ENCODE peak calls at places on chromosomes 3 and 15, in nine cellular contexts. One of them, this sample, is unnamed.

GRCh38 chr3:172369590-172370259 is 78.5 kb downstream of the GHSR start:
- DNase-seq in breast epithelium: peak; percentile 43
- DNase-seq in sigmoid colon: no peak
- DNase-seq in uterus: no peak
- DNase-seq in tibial nerve: no peak
- DNase-seq in A549: no peak
- DNase-seq in lower leg skin: no peak
- DNase-seq in heart left ventricle: no peak
- DNase-seq in adrenal gland: no peak
- DNase-seq in this sample: no peak

GRCh38 chr3:177058647-177059046 is 138.6 kb downstream of the TBL1XR1 start:
- DNase-seq in tibial nerve: no peak
- DNase-seq in A549: no peak
- DNase-seq in adrenal gland: no peak
- DNase-seq in uterus: no peak
- DNase-seq in breast epithelium: no peak
- DNase-seq in heart left ventricle: no peak
- DNase-seq in lower leg skin: no peak
- DNase-seq in sigmoid colon: no peak
- DNase-seq in this sample: no peak

GRCh38 chr3:70000563-70001081 is 1.1 kb downstream of the SAMMSON start:
- DNase-seq in sigmoid colon: no peak
- DNase-seq in A549: no peak
- DNase-seq in uterus: no peak
- DNase-seq in heart left ventricle: no peak
- DNase-seq in tibial nerve: no peak
- DNase-seq in adrenal gland: no peak
- DNase-seq in breast epithelium: no peak
- DNase-seq in lower leg skin: no peak
- DNase-seq in this sample: no peak

GRCh38 chr15:50192926-50193595 is 11.1 kb downstream of the SLC27A2 start:
- DNase-seq in heart left ventricle: no peak
- DNase-seq in uterus: no peak
- DNase-seq in tibial nerve: no peak
- DNase-seq in breast epithelium: no peak
- DNase-seq in lower leg skin: peak; percentile 40
- DNase-seq in A549: no peak
- DNase-seq in adrenal gland: no peak
- DNase-seq in sigmoid colon: no peak
- DNase-seq in this sample: no peak

GRCh38 chr15:36883705-36884355 is 216.5 kb downstream of the MEIS2 start:
- DNase-seq in lower leg skin: peak; percentile 77
- DNase-seq in uterus: peak; percentile 94
- DNase-seq in A549: peak; percentile 72
- DNase-seq in heart left ventricle: peak; percentile 89
- DNase-seq in breast epithelium: peak; percentile 62
- DNase-seq in sigmoid colon: peak; percentile 96
- DNase-seq in adrenal gland: peak; percentile 87
- DNase-seq in tibial nerve: peak; percentile 88
- DNase-seq in this sample: peak; percentile 89

GRCh38 chr15:28094732-28095521 is 4.2 kb downstream of the OCA2 start:
- DNase-seq in heart left ventricle: no peak
- DNase-seq in breast epithelium: no peak
- DNase-seq in tibial nerve: no peak
- DNase-seq in sigmoid colon: peak; percentile 60
- DNase-seq in uterus: no peak
- DNase-seq in A549: no peak
- DNase-seq in adrenal gland: no peak
- DNase-seq in lower leg skin: no peak
- DNase-seq in this sample: no peak

GRCh38 chr15:39624806-39625205 is 43.9 kb downstream of the THBS1 start:
- DNase-seq in breast epithelium: peak; percentile 69
- DNase-seq in A549: no peak
- DNase-seq in tibial nerve: peak; percentile 46
- DNase-seq in uterus: peak; percentile 64
- DNase-seq in heart left ventricle: peak; percentile 72
- DNase-seq in adrenal gland: peak; percentile 67
- DNase-seq in lower leg skin: peak; percentile 45
- DNase-seq in sigmoid colon: peak; percentile 83
- DNase-seq in this sample: no peak

GRCh38 chr3:113546414-113546893 is 14.1 kb downstream of the SIDT1 start:
- DNase-seq in heart left ventricle: no peak
- DNase-seq in adrenal gland: no peak
- DNase-seq in A549: no peak
- DNase-seq in breast epithelium: no peak
- DNase-seq in tibial nerve: no peak
- DNase-seq in uterus: no peak
- DNase-seq in lower leg skin: no peak
- DNase-seq in sigmoid colon: no peak
- DNase-seq in this sample: no peak

DNA sequence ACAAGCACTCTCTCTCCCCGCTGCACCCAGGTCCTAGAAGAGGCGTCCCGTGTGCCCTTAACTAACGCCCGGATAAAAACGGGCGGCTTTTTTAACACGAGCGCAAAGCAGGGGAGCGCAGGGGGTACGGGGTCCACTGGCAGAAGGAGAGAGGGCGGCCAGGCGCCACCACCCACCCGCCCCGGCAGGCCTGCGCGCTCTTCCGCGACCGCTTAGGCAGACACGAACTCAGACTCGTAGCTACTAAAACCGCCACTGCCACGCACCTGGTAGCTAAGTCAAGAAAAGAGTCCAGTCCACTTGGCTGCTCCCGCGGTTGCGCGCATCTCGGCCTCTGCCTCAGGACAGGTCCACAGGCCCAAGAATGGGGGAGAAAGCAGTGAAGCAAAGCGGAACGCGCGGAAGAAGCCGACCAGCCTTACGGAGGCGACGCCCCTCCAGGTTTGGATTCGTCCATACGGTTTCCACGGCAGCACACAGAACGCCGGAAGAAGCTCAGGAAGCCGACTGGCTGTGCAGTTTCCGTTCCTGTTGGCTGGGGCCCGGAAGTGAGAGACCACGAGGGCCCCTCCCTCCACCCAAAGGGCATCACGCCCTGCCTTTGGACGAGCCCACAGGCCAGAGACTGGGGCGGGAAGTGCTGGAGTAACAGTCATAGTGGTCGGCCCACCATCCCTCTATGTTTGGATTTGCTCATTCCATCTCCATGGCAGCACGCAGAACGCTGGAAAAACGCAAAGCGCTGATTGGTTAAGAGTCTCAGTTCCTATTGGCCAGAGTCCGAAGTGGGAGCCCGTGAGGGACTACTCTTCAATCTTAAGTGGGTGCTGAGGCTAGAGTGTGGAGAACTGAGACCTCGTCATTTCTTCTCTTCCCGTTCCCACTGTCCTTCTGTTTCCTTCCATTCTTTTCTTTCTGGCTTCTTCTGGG is at the start of gene ULK4:
- DNase-seq in sigmoid colon: peak; percentile 99
- DNase-seq in tibial nerve: peak; percentile 93
- DNase-seq in uterus: peak; percentile 97
- DNase-seq in breast epithelium: peak; percentile 95
- DNase-seq in adrenal gland: peak; percentile 99
- DNase-seq in heart left ventricle: peak; percentile 97
- DNase-seq in lower leg skin: peak; percentile 97
- DNase-seq in A549: peak; percentile 78
- DNase-seq in this sample: peak; percentile 99
- TF ChIP-seq POLR2A in sigmoid colon: peak; percentile 7
- TF ChIP-seq POLR2A in tibial nerve: peak; percentile 40
- TF ChIP-seq POLR2A in uterus: peak; percentile 34
- TF ChIP-seq POLR2A in breast epithelium: no peak
- TF ChIP-seq POLR2A in adrenal gland: peak; percentile 72
- TF ChIP-seq POLR2A in heart left ventricle: peak; percentile 60
- TF ChIP-seq POLR2A in lower leg skin: no peak
- TF ChIP-seq POLR2A in A549: peak; percentile 37
- TF ChIP-seq POLR2A in this sample: peak; percentile 64

GRCh38 chr3:9794400-9794799 is 1.5 kb downstream of the ARPC4 start:
- DNase-seq in tibial nerve: no peak
- DNase-seq in lower leg skin: no peak
- DNase-seq in heart left ventricle: no peak
- DNase-seq in A549: no peak
- DNase-seq in breast epithelium: no peak
- DNase-seq in adrenal gland: no peak
- DNase-seq in uterus: no peak
- DNase-seq in sigmoid colon: no peak
- DNase-seq in this sample: no peak

GRCh38 chr3:9793161-9793781 is 389 bp downstream of the ARPC4 start:
- DNase-seq in tibial nerve: no peak
- DNase-seq in breast epithelium: no peak
- DNase-seq in lower leg skin: peak; percentile 46
- DNase-seq in sigmoid colon: no peak
- DNase-seq in adrenal gland: peak; percentile 48
- DNase-seq in A549: no peak
- DNase-seq in uterus: no peak
- DNase-seq in heart left ventricle: no peak
- DNase-seq in this sample: peak; percentile 70

GRCh38 chr3:9792405-9793160 is at the start of the genes ARPC4 and TADA3:
- DNase-seq in breast epithelium: peak; percentile 88
- DNase-seq in uterus: peak; percentile 93
- DNase-seq in tibial nerve: peak; percentile 87
- DNase-seq in A549: peak; percentile 94
- DNase-seq in sigmoid colon: peak; percentile 96
- DNase-seq in adrenal gland: peak; percentile 93
- DNase-seq in heart left ventricle: peak; percentile 97
- DNase-seq in lower leg skin: peak; percentile 90
- DNase-seq in this sample: peak; percentile 99

GRCh38 chr3:9791127-9791526 is 1.1 kb downstream of the TADA3 start:
- DNase-seq in breast epithelium: no peak
- DNase-seq in lower leg skin: no peak
- DNase-seq in A549: no peak
- DNase-seq in tibial nerve: no peak
- DNase-seq in heart left ventricle: no peak
- DNase-seq in adrenal gland: no peak
- DNase-seq in uterus: no peak
- DNase-seq in sigmoid colon: no peak
- DNase-seq in this sample: no peak

DNA sequence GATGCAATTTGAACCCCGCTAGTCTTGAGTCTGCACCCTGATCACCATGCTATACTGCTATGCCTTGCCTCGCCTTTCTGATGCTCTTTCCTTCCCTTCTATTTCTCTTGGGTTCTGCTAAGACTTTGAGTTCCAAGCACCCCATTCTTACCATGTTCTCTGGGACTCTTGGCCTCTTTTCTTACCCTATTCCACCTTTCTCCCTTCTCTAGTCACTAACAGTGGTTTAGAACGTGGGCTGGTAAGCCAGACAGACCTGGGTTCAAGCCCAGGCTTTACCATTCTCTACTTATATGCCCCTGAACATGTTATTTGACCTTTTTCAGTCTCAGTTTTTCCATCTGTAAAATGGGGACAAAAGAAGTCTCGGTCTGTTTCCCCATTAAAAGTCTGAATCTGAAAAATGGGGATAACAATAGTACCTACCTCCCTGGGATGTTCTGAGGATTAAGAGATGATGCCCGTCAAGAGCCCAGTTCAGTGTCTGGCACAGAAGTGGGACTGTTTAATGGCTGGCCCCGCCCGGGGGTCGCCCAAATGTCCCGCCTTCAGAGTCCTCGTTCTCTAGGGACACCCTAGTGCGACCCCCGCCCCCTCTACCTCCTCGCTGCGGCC is 376 bp downstream of the TADA3 start:
- DNase-seq in A549: no peak
- DNase-seq in uterus: no peak
- DNase-seq in heart left ventricle: no peak
- DNase-seq in lower leg skin: no peak
- DNase-seq in breast epithelium: no peak
- DNase-seq in tibial nerve: no peak
- DNase-seq in sigmoid colon: no peak
- DNase-seq in adrenal gland: no peak
- DNase-seq in this sample: no peak
- TF ChIP-seq POLR2A in A549: no peak
- TF ChIP-seq POLR2A in uterus: no peak
- TF ChIP-seq POLR2A in heart left ventricle: peak; percentile 59
- TF ChIP-seq POLR2A in lower leg skin: no peak
- TF ChIP-seq POLR2A in breast epithelium: no peak
- TF ChIP-seq POLR2A in tibial nerve: no peak
- TF ChIP-seq POLR2A in sigmoid colon: no peak
- TF ChIP-seq POLR2A in adrenal gland: no peak
- TF ChIP-seq POLR2A in this sample: no peak

DNA sequence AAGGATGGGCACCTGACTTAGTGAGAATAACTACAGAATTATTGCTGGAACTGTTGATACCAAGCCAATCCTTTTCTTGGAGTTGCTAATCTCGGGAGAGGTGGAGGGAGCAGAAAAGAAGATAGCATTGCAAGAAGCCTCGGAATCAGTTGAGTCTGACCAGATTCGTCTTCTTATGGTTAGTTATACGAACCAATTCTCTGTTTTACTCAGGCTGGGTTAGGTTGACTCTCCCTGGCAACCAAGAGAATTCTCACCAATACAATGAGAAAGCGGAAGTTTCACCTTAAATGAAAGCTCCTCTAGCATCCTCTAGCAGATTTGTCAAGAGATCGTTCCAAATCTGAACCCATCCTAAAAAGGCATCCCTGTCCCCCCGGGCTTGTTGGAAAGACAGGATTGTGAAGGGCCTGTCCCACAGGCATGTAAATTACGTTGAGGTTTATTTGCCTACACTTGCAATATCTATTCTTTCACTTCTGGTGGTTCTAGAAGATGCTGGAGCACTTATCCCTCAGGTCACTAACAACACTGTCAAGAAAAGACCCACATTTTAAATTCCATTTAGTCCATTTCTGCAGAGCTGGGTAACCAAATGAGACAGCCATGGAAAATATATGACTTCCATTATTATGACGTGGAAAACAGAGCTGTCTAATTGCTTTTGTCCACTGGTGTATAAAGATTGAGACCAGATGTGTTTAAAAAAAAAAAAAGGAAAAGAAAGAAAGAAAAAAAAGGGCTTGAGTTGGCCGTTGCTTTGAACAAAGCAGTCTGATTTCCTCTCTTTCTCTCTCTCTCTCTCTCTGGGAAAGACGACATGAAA is 43.3 kb upstream of the UBE2E1 start:
- DNase-seq in lower leg skin: no peak
- DNase-seq in uterus: no peak
- DNase-seq in heart left ventricle: no peak
- DNase-seq in sigmoid colon: no peak
- DNase-seq in A549: no peak
- DNase-seq in breast epithelium: no peak
- DNase-seq in tibial nerve: no peak
- DNase-seq in adrenal gland: no peak
- DNase-seq in this sample: no peak
- TF ChIP-seq POLR2A in lower leg skin: no peak
- TF ChIP-seq POLR2A in uterus: no peak
- TF ChIP-seq POLR2A in heart left ventricle: no peak
- TF ChIP-seq POLR2A in sigmoid colon: no peak
- TF ChIP-seq POLR2A in A549: no peak
- TF ChIP-seq POLR2A in breast epithelium: no peak
- TF ChIP-seq POLR2A in tibial nerve: no peak
- TF ChIP-seq POLR2A in adrenal gland: no peak
- TF ChIP-seq POLR2A in this sample: no peak

GRCh38 chr3:74375653-74376052 is 238.8 kb downstream of the CNTN3 start:
- DNase-seq in heart left ventricle: no peak
- DNase-seq in A549: no peak
- DNase-seq in uterus: no peak
- DNase-seq in tibial nerve: no peak
- DNase-seq in adrenal gland: no peak
- DNase-seq in lower leg skin: no peak
- DNase-seq in breast epithelium: no peak
- DNase-seq in sigmoid colon: no peak
- DNase-seq in this sample: no peak

DNA sequence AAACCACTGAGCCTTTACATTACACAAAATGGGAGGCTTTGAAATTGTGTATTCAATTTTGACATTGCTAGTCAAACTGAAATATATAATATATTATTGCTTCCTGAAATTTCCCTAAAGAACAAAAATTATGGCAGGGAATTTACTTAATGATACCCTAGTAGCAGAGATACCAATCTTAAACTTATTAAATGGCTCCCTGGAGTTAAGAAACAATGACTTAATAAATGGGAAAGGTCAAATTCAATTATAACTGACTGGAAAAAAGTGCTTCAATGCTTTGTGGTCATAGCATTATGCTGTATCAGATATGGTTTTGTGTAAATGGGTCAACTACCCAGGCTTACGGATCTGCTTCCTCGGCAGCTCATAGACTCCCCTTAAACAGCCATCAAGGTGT is 244.1 kb downstream of the CNTN3 start:
- DNase-seq in heart left ventricle: no peak
- DNase-seq in tibial nerve: no peak
- DNase-seq in A549: no peak
- DNase-seq in breast epithelium: no peak
- DNase-seq in lower leg skin: no peak
- DNase-seq in adrenal gland: no peak
- DNase-seq in sigmoid colon: no peak
- DNase-seq in uterus: no peak
- DNase-seq in this sample: no peak
- TF ChIP-seq POLR2A in heart left ventricle: no peak
- TF ChIP-seq POLR2A in tibial nerve: no peak
- TF ChIP-seq POLR2A in A549: no peak
- TF ChIP-seq POLR2A in breast epithelium: no peak
- TF ChIP-seq POLR2A in lower leg skin: no peak
- TF ChIP-seq POLR2A in adrenal gland: no peak
- TF ChIP-seq POLR2A in sigmoid colon: no peak
- TF ChIP-seq POLR2A in uterus: no peak
- TF ChIP-seq POLR2A in this sample: no peak

This sample was measured in erythroblast.